ENCODE peak calls at places on chromosome 16, in nine cellular contexts. One of them, this sample, is unnamed.

GRCh38 chr16:4411684-4412083 is 4.7 kb downstream of the CORO7 start:
- DNase-seq in HTR-8/SVneo: no peak
- DNase-seq in stimulated activated CD4-positive, alpha-beta T cell treated with anti-CD3 and anti-CD28 coated beads, Interleukin-4, amount 100 ng/mL, for 24 hours: no peak
- DNase-seq in body of pancreas: no peak
- DNase-seq in cardiac muscle cell: no peak
- DNase-seq in ovary: peak; percentile 84
- DNase-seq in K562: no peak
- DNase-seq in stimulated activated CD8-positive, alpha-beta memory T cell treated with anti-CD3 and anti-CD28 coated beads, Interleukin-4, amount 100 ng/mL, for 4 hours: no peak
- DNase-seq in NCI-H1930: no peak
- DNase-seq in this sample: peak; percentile 39

GRCh38 chr16:69761983-69762842 is at the start of gene WWP2:
- DNase-seq in cardiac muscle cell: peak; percentile 90
- DNase-seq in stimulated activated CD8-positive, alpha-beta memory T cell treated with anti-CD3 and anti-CD28 coated beads, Interleukin-4, amount 100 ng/mL, for 4 hours: peak; percentile 41
- DNase-seq in ovary: peak; percentile 86
- DNase-seq in body of pancreas: peak; percentile 86
- DNase-seq in HTR-8/SVneo: peak; percentile 96
- DNase-seq in K562: peak; percentile 94
- DNase-seq in stimulated activated CD4-positive, alpha-beta T cell treated with anti-CD3 and anti-CD28 coated beads, Interleukin-4, amount 100 ng/mL, for 24 hours: peak; percentile 76
- DNase-seq in NCI-H1930: peak; percentile 79
- DNase-seq in this sample: peak; percentile 55

GRCh38 chr16:49483651-49484451 is 110.2 kb downstream of the C16orf78 start:
- DNase-seq in stimulated activated CD8-positive, alpha-beta memory T cell treated with anti-CD3 and anti-CD28 coated beads, Interleukin-4, amount 100 ng/mL, for 4 hours: no peak
- DNase-seq in ovary: peak; percentile 50
- DNase-seq in stimulated activated CD4-positive, alpha-beta T cell treated with anti-CD3 and anti-CD28 coated beads, Interleukin-4, amount 100 ng/mL, for 24 hours: no peak
- DNase-seq in NCI-H1930: no peak
- DNase-seq in HTR-8/SVneo: no peak
- DNase-seq in body of pancreas: no peak
- DNase-seq in K562: no peak
- DNase-seq in cardiac muscle cell: no peak
- DNase-seq in this sample: no peak

GRCh38 chr16:50761276-50761675 is 19.4 kb downstream of the CYLD start:
- DNase-seq in K562: no peak
- DNase-seq in NCI-H1930: no peak
- DNase-seq in stimulated activated CD8-positive, alpha-beta memory T cell treated with anti-CD3 and anti-CD28 coated beads, Interleukin-4, amount 100 ng/mL, for 4 hours: no peak
- DNase-seq in cardiac muscle cell: no peak
- DNase-seq in HTR-8/SVneo: no peak
- DNase-seq in stimulated activated CD4-positive, alpha-beta T cell treated with anti-CD3 and anti-CD28 coated beads, Interleukin-4, amount 100 ng/mL, for 24 hours: no peak
- DNase-seq in body of pancreas: no peak
- DNase-seq in ovary: no peak
- DNase-seq in this sample: no peak

GRCh38 chr16:1532081-1532760 is 1.2 kb upstream of the TMEM204 start:
- DNase-seq in stimulated activated CD8-positive, alpha-beta memory T cell treated with anti-CD3 and anti-CD28 coated beads, Interleukin-4, amount 100 ng/mL, for 4 hours: no peak
- DNase-seq in HTR-8/SVneo: no peak
- DNase-seq in NCI-H1930: no peak
- DNase-seq in cardiac muscle cell: no peak
- DNase-seq in ovary: peak; percentile 74
- DNase-seq in K562: no peak
- DNase-seq in stimulated activated CD4-positive, alpha-beta T cell treated with anti-CD3 and anti-CD28 coated beads, Interleukin-4, amount 100 ng/mL, for 24 hours: no peak
- DNase-seq in body of pancreas: peak; percentile 52
- DNase-seq in this sample: no peak

GRCh38 chr16:20900299-20901067 is at the start of the genes DCUN1D3 and LYRM1:
- DNase-seq in K562: peak; percentile 95
- DNase-seq in NCI-H1930: peak; percentile 98
- DNase-seq in body of pancreas: peak; percentile 96
- DNase-seq in cardiac muscle cell: peak; percentile 99
- DNase-seq in ovary: peak; percentile 98
- DNase-seq in HTR-8/SVneo: peak; percentile 90
- DNase-seq in stimulated activated CD8-positive, alpha-beta memory T cell treated with anti-CD3 and anti-CD28 coated beads, Interleukin-4, amount 100 ng/mL, for 4 hours: peak; percentile 72
- DNase-seq in stimulated activated CD4-positive, alpha-beta T cell treated with anti-CD3 and anti-CD28 coated beads, Interleukin-4, amount 100 ng/mL, for 24 hours: peak; percentile 92
- DNase-seq in this sample: peak; percentile 100

GRCh38 chr16:88781140-88782077 is 3.6 kb downstream of the PIEZO1 start:
- DNase-seq in cardiac muscle cell: no peak
- DNase-seq in NCI-H1930: no peak
- DNase-seq in stimulated activated CD4-positive, alpha-beta T cell treated with anti-CD3 and anti-CD28 coated beads, Interleukin-4, amount 100 ng/mL, for 24 hours: peak; percentile 75
- DNase-seq in body of pancreas: no peak
- DNase-seq in K562: peak; percentile 50
- DNase-seq in ovary: peak; percentile 33
- DNase-seq in stimulated activated CD8-positive, alpha-beta memory T cell treated with anti-CD3 and anti-CD28 coated beads, Interleukin-4, amount 100 ng/mL, for 4 hours: no peak
- DNase-seq in HTR-8/SVneo: no peak
- DNase-seq in this sample: no peak

GRCh38 chr16:49590166-49590871 is 216.7 kb downstream of the C16orf78 start:
- DNase-seq in cardiac muscle cell: no peak
- DNase-seq in K562: no peak
- DNase-seq in HTR-8/SVneo: no peak
- DNase-seq in ovary: no peak
- DNase-seq in stimulated activated CD8-positive, alpha-beta memory T cell treated with anti-CD3 and anti-CD28 coated beads, Interleukin-4, amount 100 ng/mL, for 4 hours: no peak
- DNase-seq in stimulated activated CD4-positive, alpha-beta T cell treated with anti-CD3 and anti-CD28 coated beads, Interleukin-4, amount 100 ng/mL, for 24 hours: no peak
- DNase-seq in NCI-H1930: no peak
- DNase-seq in body of pancreas: no peak
- DNase-seq in this sample: no peak

GRCh38 chr16:85018529-85019236 is 7.3 kb upstream of the ZDHHC7 start:
- DNase-seq in ovary: no peak
- DNase-seq in cardiac muscle cell: no peak
- DNase-seq in HTR-8/SVneo: no peak
- DNase-seq in K562: no peak
- DNase-seq in body of pancreas: peak; percentile 73
- DNase-seq in stimulated activated CD4-positive, alpha-beta T cell treated with anti-CD3 and anti-CD28 coated beads, Interleukin-4, amount 100 ng/mL, for 24 hours: no peak
- DNase-seq in stimulated activated CD8-positive, alpha-beta memory T cell treated with anti-CD3 and anti-CD28 coated beads, Interleukin-4, amount 100 ng/mL, for 4 hours: no peak
- DNase-seq in NCI-H1930: no peak
- DNase-seq in this sample: no peak

GRCh38 chr16:4538067-4538385 is 547 bp downstream of the CDIP1 start:
- DNase-seq in ovary: no peak
- DNase-seq in HTR-8/SVneo: no peak
- DNase-seq in stimulated activated CD8-positive, alpha-beta memory T cell treated with anti-CD3 and anti-CD28 coated beads, Interleukin-4, amount 100 ng/mL, for 4 hours: no peak
- DNase-seq in cardiac muscle cell: no peak
- DNase-seq in NCI-H1930: no peak
- DNase-seq in stimulated activated CD4-positive, alpha-beta T cell treated with anti-CD3 and anti-CD28 coated beads, Interleukin-4, amount 100 ng/mL, for 24 hours: no peak
- DNase-seq in K562: no peak
- DNase-seq in body of pancreas: no peak
- DNase-seq in this sample: no peak